ENCODE peak calls at places on chromosomes 3 and 15, in nine cellular contexts. X is body of pancreas; V is adrenal gland; I is GM12865; Q is CD4-positive, alpha-beta T cell; G is fibroblast of mammary gland; H is CD14-positive monocyte; S is endothelial cell; J is astrocyte of the cerebellum. U is an unnamed sample.

GRCh38 chr3:186093271-186093900 is 15.5 kb downstream of the ETV5 start:
- DNase-seq in V (no peak), J (no peak), G (no peak), S (peak; percentile 36), X (peak; percentile 47), H (no peak), I (no peak), Q (no peak), U (no peak)

GRCh38 chr3:89107461-89108035 is at the start of gene EPHA3:
- DNase-seq in H (no peak), I (peak; percentile 74), X (peak; percentile 55), J (peak; percentile 57), V (peak; percentile 42), Q (peak; percentile 7), G (peak; percentile 45), S (peak; percentile 65), U (peak; percentile 45)

GRCh38 chr3:147809206-147809605 is 400.0 kb downstream of the ZIC1 start:
- DNase-seq in S (no peak), H (no peak), Q (no peak), I (no peak), V (no peak), G (no peak), X (no peak), J (no peak), U (no peak)

GRCh38 chr3:19866751-19867347 is 67.2 kb downstream of the EFHB start:
- DNase-seq in S (peak; percentile 65), J (peak; percentile 41), X (peak; percentile 38), I (peak; percentile 64), V (peak; percentile 34), G (peak; percentile 58), H (no peak), Q (no peak), U (peak; percentile 51)

GRCh38 chr3:72042397-72043211 is 257.7 kb upstream of the PROK2 start:
- DNase-seq in I (no peak), H (no peak), Q (no peak), X (no peak), V (no peak), G (peak; percentile 88), J (peak; percentile 90), S (no peak), U (no peak)

GRCh38 chr15:73937726-73938125 is 11.5 kb downstream of the LOXL1 start:
- DNase-seq in H (no peak), S (no peak), V (no peak), Q (no peak), J (no peak), I (no peak), G (no peak), X (no peak), U (no peak)

GRCh38 chr3:136954246-136954645 is 3.5 kb upstream of the IL20RB start:
- DNase-seq in X (no peak), S (no peak), G (peak; percentile 53), H (no peak), I (no peak), Q (no peak), J (no peak), V (no peak), U (no peak)

GRCh38 chr3:131405411-131405810 is 23.8 kb downstream of the NUDT16 start:
- DNase-seq in V (no peak), J (no peak), G (no peak), H (no peak), X (no peak), Q (no peak), S (no peak), I (no peak), U (no peak)

GRCh38 chr15:31248263-31248662 is 78.4 kb upstream of the KLF13 start:
- DNase-seq in Q (no peak), J (no peak), G (no peak), V (no peak), I (no peak), S (no peak), H (no peak), X (no peak), U (no peak)

GRCh38 chr15:74957301-74958035 is 896 bp upstream of the RPP25 start:
- DNase-seq in J (no peak), V (no peak), S (peak; percentile 51), G (peak; percentile 39), H (no peak), Q (no peak), I (no peak), X (no peak), U (no peak)

GRCh38 chr3:152629363-152630122 is 205.4 kb upstream of the P2RY1 start:
- DNase-seq in S (no peak), X (no peak), H (no peak), G (no peak), V (no peak), I (no peak), J (no peak), Q (no peak), U (no peak)

GRCh38 chr3:53159415-53160135 is 1.4 kb upstream of the PRKCD start:
- DNase-seq in H (no peak), Q (no peak), S (no peak), I (no peak), J (no peak), X (peak; percentile 94), G (no peak), V (no peak), U (no peak)

GRCh38 chr15:101123222-101123910 is 128.5 kb downstream of the CHSY1 start:
- DNase-seq in J (no peak), S (no peak), H (peak; percentile 70), Q (no peak), V (no peak), G (peak; percentile 41), I (no peak), X (no peak), U (no peak)

GRCh38 chr3:194773666-194774455 is 88.2 kb downstream of the FAM43A start:
- DNase-seq in H (no peak), Q (no peak), V (no peak), S (no peak), I (no peak), J (no peak), G (peak; percentile 72), X (no peak), U (no peak)

GRCh38 chr3:149122716-149123578 is 6.5 kb upstream of the HPS3 start:
- DNase-seq in S (no peak), Q (no peak), H (no peak), I (no peak), X (no peak), G (peak; percentile 27), V (no peak), J (no peak), U (no peak)

GRCh38 chr3:168116279-168116678 is 20.6 kb upstream of the GOLIM4 start:
- DNase-seq in V (peak; percentile 15), Q (no peak), J (peak; percentile 47), X (peak; percentile 26), I (no peak), G (peak; percentile 59), S (no peak), H (no peak), U (no peak)

DNA sequence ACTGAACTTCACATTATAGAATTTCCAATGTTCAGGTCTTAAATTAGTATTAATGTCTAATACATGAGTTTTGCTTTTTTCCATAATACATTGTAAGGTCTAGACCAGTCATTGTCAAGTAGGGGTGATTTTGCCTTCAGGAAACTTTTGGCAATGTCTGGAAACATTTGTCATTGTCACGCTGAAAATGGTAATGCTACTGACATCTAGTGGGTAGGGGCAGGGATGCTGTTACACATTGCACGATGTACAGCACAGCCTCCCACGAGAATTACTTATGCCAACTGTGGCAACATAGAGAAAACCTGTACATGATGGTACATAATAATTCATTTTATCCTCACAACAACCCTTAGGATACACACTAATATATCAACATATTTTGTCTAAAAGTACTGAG is 384.1 kb downstream of the CADM2 start:
- DNase-seq in H (no peak), Q (no peak), S (peak; percentile 44), V (no peak), X (no peak), G (no peak), I (peak; percentile 12), J (no peak), U (peak; percentile 3)
- TF ChIP-seq CTCF in H (no peak), Q (no peak), S (no peak), V (no peak), X (peak; percentile 20), G (no peak), I (peak; percentile 24), J (peak; percentile 29), U (peak; percentile 13)

DNA sequence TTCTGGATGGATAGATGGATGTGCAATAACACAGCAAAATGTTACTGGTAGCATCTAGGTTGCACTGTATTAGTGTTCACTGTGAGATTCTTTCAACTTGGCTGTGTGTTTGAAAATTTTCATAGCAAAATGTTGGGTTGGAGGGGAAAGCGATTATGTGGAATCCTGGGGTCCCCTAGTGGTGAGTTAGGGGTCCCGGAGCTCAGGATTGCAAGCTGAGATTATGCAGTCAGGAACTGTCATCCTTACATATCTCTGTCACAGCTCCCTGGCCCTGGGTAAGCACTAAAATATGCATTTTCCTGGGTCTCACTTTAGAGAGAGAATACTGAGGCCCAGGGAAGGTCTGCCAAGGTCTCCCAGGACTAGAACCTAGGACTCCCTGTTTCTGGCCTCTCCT is 77.2 kb downstream of the CEMIP start:
- DNase-seq in I (no peak), H (no peak), V (no peak), J (no peak), Q (no peak), X (no peak), S (no peak), G (no peak), U (no peak)
- TF ChIP-seq CTCF in I (peak; percentile 22), H (peak; percentile 22), V (no peak), J (peak; percentile 53), Q (no peak), X (no peak), S (peak; percentile 44), G (peak; percentile 14), U (no peak)

GRCh38 chr15:98142584-98142983 is 182.1 kb downstream of the ARRDC4 start:
- DNase-seq in V (no peak), I (no peak), J (no peak), H (no peak), S (peak; percentile 19), G (no peak), Q (no peak), X (no peak), U (no peak)
- TF ChIP-seq CTCF in V (no peak), I (no peak), J (no peak), H (no peak), S (no peak), G (peak; percentile 4), Q (no peak), X (no peak), U (no peak)

GRCh38 chr3:144743325-144743724 is 771.7 kb downstream of the DIPK2A start:
- DNase-seq in S (no peak), G (no peak), X (no peak), J (no peak), H (no peak), Q (no peak), I (no peak), V (no peak), U (no peak)

GRCh38 chr3:144744473-144744872 is 772.9 kb downstream of the DIPK2A start:
- DNase-seq in I (no peak), Q (no peak), H (no peak), S (no peak), J (no peak), G (no peak), V (no peak), X (no peak), U (no peak)

GRCh38 chr3:144746631-144747030 is 775.0 kb downstream of the DIPK2A start:
- DNase-seq in Q (no peak), X (no peak), J (no peak), S (no peak), V (no peak), H (no peak), I (no peak), G (no peak), U (no peak)
- TF ChIP-seq CTCF in Q (no peak), X (no peak), J (no peak), S (no peak), V (no peak), H (no peak), I (no peak), G (no peak), U (no peak)

GRCh38 chr3:49656541-49657112 is 17.5 kb upstream of the APEH start:
- DNase-seq in X (no peak), H (no peak), S (no peak), V (no peak), Q (no peak), G (no peak), I (no peak), J (no peak), U (no peak)
- TF ChIP-seq CTCF in X (no peak), H (no peak), S (no peak), V (no peak), Q (no peak), G (no peak), I (peak; percentile 19), J (peak; percentile 30), U (no peak)